ENCODE peak calls at places on chromosomes 13 and 19, in ten cellular contexts. E is psoas muscle, D is astrocyte, C is heart right ventricle, A is BE2C, V is A673, F is thoracic aorta, J is H9, L is cardiac muscle cell, O is HepG2. G is an unnamed sample.

GRCh38 chr13:46165485-46166220 is 16.3 kb downstream of the LCP1 start:
- DNase-seq in E (no peak), D (peak; percentile 46), C (no peak), A (no peak), V (no peak), F (no peak), J (no peak), L (no peak), O (no peak), G (no peak)

GRCh38 chr19:46859637-46860124 is 1.1 kb upstream of the ARHGAP35 start:
- DNase-seq in E (peak; percentile 88), D (no peak), C (peak; percentile 77), A (peak; percentile 86), V (peak; percentile 98), F (no peak), J (no peak), L (no peak), O (peak; percentile 87), G (peak; percentile 79)

GRCh38 chr19:8252922-8253589 is 43.9 kb downstream of the CERS4 start:
- DNase-seq in E (peak; percentile 83), D (peak; percentile 27), C (peak; percentile 89), A (peak; percentile 86), V (peak; percentile 89), F (peak; percentile 36), J (peak; percentile 88), L (peak; percentile 86), O (peak; percentile 67), G (peak; percentile 59)

GRCh38 chr13:74090397-74090796 is 43.8 kb downstream of the KLF12 start:
- DNase-seq in E (no peak), D (peak; percentile 48), C (no peak), A (no peak), V (no peak), F (no peak), J (no peak), L (no peak), O (no peak), G (no peak)

GRCh38 chr19:47112166-47112663 is 1.4 kb downstream of the ZC3H4 start:
- DNase-seq in E (peak; percentile 85), D (peak; percentile 73), C (peak; percentile 92), A (peak; percentile 90), V (peak; percentile 91), F (no peak), J (peak; percentile 82), L (peak; percentile 94), O (peak; percentile 81), G (peak; percentile 83)

GRCh38 chr13:59447846-59448620 is 715.7 kb downstream of the DIAPH3 start:
- DNase-seq in E (no peak), D (peak; percentile 93), C (no peak), A (no peak), V (no peak), F (no peak), J (peak; percentile 73), L (peak; percentile 89), O (peak; percentile 5), G (no peak)

GRCh38 chr19:3813473-3814392 is 27.6 kb upstream of the MATK start:
- DNase-seq in E (no peak), D (no peak), C (no peak), A (no peak), V (no peak), F (no peak), J (peak; percentile 24), L (no peak), O (no peak), G (no peak)

GRCh38 chr13:39052944-39053343 is 14.7 kb downstream of the NHLRC3 start:
- DNase-seq in E (no peak), D (no peak), C (no peak), A (no peak), V (no peak), F (no peak), J (no peak), L (no peak), O (no peak), G (no peak)

GRCh38 chr13:25249001-25249543 is 38.2 kb downstream of the MTMR6 start:
- DNase-seq in E (no peak), D (peak; percentile 28), C (no peak), A (no peak), V (peak; percentile 80), F (no peak), J (no peak), L (peak; percentile 47), O (peak; percentile 19), G (no peak)

GRCh38 chr19:51345076-51345620 is 3.2 kb upstream of the VSIG10L start:
- DNase-seq in E (no peak), D (no peak), C (no peak), A (no peak), V (no peak), F (no peak), J (no peak), L (no peak), O (no peak), G (no peak)

GRCh38 chr13:31431722-31432137 is 232.0 kb downstream of the B3GLCT start:
- DNase-seq in E (peak; percentile 48), D (peak; percentile 6), C (peak; percentile 22), A (peak; percentile 63), V (peak; percentile 54), F (no peak), J (peak; percentile 54), L (peak; percentile 69), O (peak; percentile 10), G (peak; percentile 10)
- TF ChIP-seq CTCF in E (peak; percentile 78), D (peak; percentile 72), C (peak; percentile 82), A (peak; percentile 84), V (peak; percentile 70), F (peak; percentile 86), J (peak; percentile 95), L (peak; percentile 71), O (peak; percentile 65), G (peak; percentile 80)

GRCh38 chr19:30425885-30426838 is 54.0 kb downstream of the ZNF536 start:
- DNase-seq in E (no peak), D (no peak), C (no peak), A (no peak), V (no peak), F (no peak), J (no peak), L (no peak), O (no peak), G (no peak)
- H3K4me1 ChIP-seq in E (no peaks in the 10 kb centered on the region), D (no peaks in the 10 kb centered on the region), C (no peaks in the 10 kb centered on the region), A (peaks cover 16% of the 10 kb centered on the region), V (peaks cover 3% of the 10 kb centered on the region), F (no peaks in the 10 kb centered on the region), J (no peaks in the 10 kb centered on the region), L (no peaks in the 10 kb centered on the region), O (no peaks in the 10 kb centered on the region), G (no peaks in the 10 kb centered on the region)

GRCh38 chr19:30695171-30695875 is 323.1 kb downstream of the ZNF536 start:
- DNase-seq in E (no peak), D (no peak), C (no peak), A (no peak), V (no peak), F (no peak), J (peak; percentile 72), L (no peak), O (no peak), G (no peak)
- TF ChIP-seq CTCF in E (no peak), D (no peak), C (no peak), A (peak; percentile 18), V (peak; percentile 15), F (no peak), J (peak; percentile 73), L (no peak), O (no peak), G (no peak)

DNA sequence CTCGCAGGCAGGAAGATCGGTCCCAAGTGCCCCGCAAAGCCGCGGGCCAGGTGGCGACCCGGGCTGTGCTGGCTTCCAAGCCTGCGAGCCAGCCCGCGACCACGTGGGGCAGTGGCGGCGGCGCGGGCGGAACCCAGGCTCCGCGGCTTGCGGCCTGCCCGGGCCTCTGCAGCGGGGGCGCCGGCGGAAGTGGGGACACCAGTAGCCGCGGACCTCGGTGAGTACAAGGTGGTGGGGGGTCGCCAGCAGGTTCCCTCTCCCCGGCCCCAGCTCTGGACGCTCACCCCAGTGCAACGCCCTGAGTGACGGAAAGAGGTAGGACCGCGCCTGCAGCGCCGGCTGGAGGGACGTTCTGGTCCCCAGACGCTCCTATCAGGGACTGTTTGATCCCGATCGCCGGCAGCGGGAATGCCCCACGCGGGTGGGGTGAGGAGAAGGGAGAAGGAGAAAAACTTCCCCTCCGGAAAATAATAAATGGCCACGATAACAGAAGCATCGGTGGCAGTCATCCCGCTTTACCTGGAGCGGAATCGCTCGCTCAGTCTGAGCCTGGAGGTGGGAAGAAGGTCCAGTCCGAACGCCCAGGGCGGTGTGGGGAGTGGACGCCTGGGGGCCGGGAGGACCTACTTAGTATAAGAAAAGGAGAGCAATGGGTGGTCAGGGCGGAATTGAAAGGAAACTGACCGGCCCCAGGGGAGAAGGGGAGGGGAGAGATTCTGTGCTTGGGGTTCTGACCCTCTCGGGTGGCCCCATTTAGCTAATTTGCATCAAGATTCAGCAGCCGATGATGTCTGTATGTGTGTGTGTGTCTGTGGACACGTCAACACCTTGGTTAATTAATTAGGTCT is at the start of gene GEMIN7:
- DNase-seq in E (peak; percentile 84), D (peak; percentile 51), C (peak; percentile 78), A (peak; percentile 89), V (peak; percentile 86), F (no peak), J (peak; percentile 89), L (peak; percentile 82), O (peak; percentile 60), G (peak; percentile 82)
- H3K4me1 ChIP-seq in E (peaks cover 24% of the 10 kb centered on the region), D (peaks cover 14% of the 10 kb centered on the region), C (peaks cover 13% of the 10 kb centered on the region), A (peaks cover 7% of the 10 kb centered on the region), V (peaks cover 11% of the 10 kb centered on the region), F (peaks cover 16% of the 10 kb centered on the region), J (peaks cover 10% of the 10 kb centered on the region), L (peaks cover 19% of the 10 kb centered on the region), O (peaks cover 51% of the 10 kb centered on the region), G (peaks cover 11% of the 10 kb centered on the region)